ENCODE peak calls at places on chromosomes 3 and 15, in eight cellular contexts. One of them, this sample, is unnamed.

GRCh38 chr15:75598361-75598760 is 19.2 kb upstream of the PTPN9 start:
- DNase-seq in GM06990: no peak
- DNase-seq in pancreas: no peak
- DNase-seq in AG09319: no peak
- DNase-seq in upper lobe of right lung: no peak
- DNase-seq in GM12865: no peak
- DNase-seq in ovary: no peak
- DNase-seq in IMR-90: no peak
- DNase-seq in this sample: no peak

GRCh38 chr15:99264125-99264524 is 12.8 kb downstream of the LRRC28 start:
- DNase-seq in GM06990: no peak
- DNase-seq in pancreas: no peak
- DNase-seq in AG09319: no peak
- DNase-seq in upper lobe of right lung: no peak
- DNase-seq in GM12865: no peak
- DNase-seq in ovary: no peak
- DNase-seq in IMR-90: no peak
- DNase-seq in this sample: no peak

GRCh38 chr3:112358311-112358780 is 25.4 kb downstream of the CD200 start:
- DNase-seq in GM06990: no peak
- DNase-seq in pancreas: no peak
- DNase-seq in AG09319: no peak
- DNase-seq in upper lobe of right lung: no peak
- DNase-seq in GM12865: peak
- DNase-seq in ovary: no peak
- DNase-seq in IMR-90: peak
- DNase-seq in this sample: no peak

GRCh38 chr15:70627734-70628541 is 135.4 kb downstream of the UACA start:
- DNase-seq in GM06990: no peak
- DNase-seq in pancreas: no peak
- DNase-seq in AG09319: no peak
- DNase-seq in upper lobe of right lung: no peak
- DNase-seq in GM12865: no peak
- DNase-seq in ovary: no peak
- DNase-seq in IMR-90: no peak
- DNase-seq in this sample: no peak

GRCh38 chr3:131283862-131284261 is 97.7 kb upstream of the NUDT16 start:
- DNase-seq in GM06990: no peak
- DNase-seq in pancreas: peak
- DNase-seq in AG09319: no peak
- DNase-seq in upper lobe of right lung: no peak
- DNase-seq in GM12865: no peak
- DNase-seq in ovary: no peak
- DNase-seq in IMR-90: no peak
- DNase-seq in this sample: no peak

GRCh38 chr15:83010709-83011270 is 649 bp downstream of the C15orf40 start:
- DNase-seq in GM06990: no peak
- DNase-seq in pancreas: peak
- DNase-seq in AG09319: peak
- DNase-seq in upper lobe of right lung: peak
- DNase-seq in GM12865: peak
- DNase-seq in ovary: peak
- DNase-seq in IMR-90: peak
- DNase-seq in this sample: peak

GRCh38 chr3:126519506-126520455 is 2.2 kb upstream of the UROC1 start:
- DNase-seq in GM06990: no peak
- DNase-seq in pancreas: no peak
- DNase-seq in AG09319: no peak
- DNase-seq in upper lobe of right lung: peak
- DNase-seq in GM12865: no peak
- DNase-seq in ovary: no peak
- DNase-seq in IMR-90: no peak
- DNase-seq in this sample: no peak

GRCh38 chr3:45932112-45932511 is 11.2 kb upstream of the CXCR6 start:
- DNase-seq in GM06990: no peak
- DNase-seq in pancreas: no peak
- DNase-seq in AG09319: no peak
- DNase-seq in upper lobe of right lung: peak
- DNase-seq in GM12865: no peak
- DNase-seq in ovary: no peak
- DNase-seq in IMR-90: no peak
- DNase-seq in this sample: no peak

GRCh38 chr3:127312818-127313217 is 25.0 kb upstream of the PRR20G start:
- DNase-seq in GM06990: no peak
- DNase-seq in pancreas: no peak
- DNase-seq in AG09319: no peak
- DNase-seq in upper lobe of right lung: no peak
- DNase-seq in GM12865: no peak
- DNase-seq in ovary: no peak
- DNase-seq in IMR-90: no peak
- DNase-seq in this sample: no peak

GRCh38 chr15:55915221-55915620 is 78.2 kb downstream of the NEDD4 start:
- DNase-seq in GM06990: no peak
- DNase-seq in pancreas: no peak
- DNase-seq in AG09319: no peak
- DNase-seq in upper lobe of right lung: no peak
- DNase-seq in GM12865: no peak
- DNase-seq in ovary: no peak
- DNase-seq in IMR-90: no peak
- DNase-seq in this sample: no peak

GRCh38 chr3:168091299-168091852 is 4.3 kb downstream of the GOLIM4 start:
- DNase-seq in GM06990: no peak
- DNase-seq in pancreas: no peak
- DNase-seq in AG09319: no peak
- DNase-seq in upper lobe of right lung: no peak
- DNase-seq in GM12865: no peak
- DNase-seq in ovary: no peak
- DNase-seq in IMR-90: no peak
- DNase-seq in this sample: no peak

GRCh38 chr3:126515066-126515706 is 2.4 kb downstream of the UROC1 start:
- DNase-seq in GM06990: no peak
- DNase-seq in pancreas: no peak
- DNase-seq in AG09319: no peak
- DNase-seq in upper lobe of right lung: peak
- DNase-seq in GM12865: no peak
- DNase-seq in ovary: no peak
- DNase-seq in IMR-90: no peak
- DNase-seq in this sample: no peak

GRCh38 chr15:57866149-57866736 is 159.7 kb downstream of the POLR2M start:
- DNase-seq in GM06990: no peak
- DNase-seq in pancreas: peak
- DNase-seq in AG09319: no peak
- DNase-seq in upper lobe of right lung: peak
- DNase-seq in GM12865: peak
- DNase-seq in ovary: no peak
- DNase-seq in IMR-90: peak
- DNase-seq in this sample: peak

GRCh38 chr3:128079823-128080222 is 27.6 kb downstream of the SEC61A1 start:
- DNase-seq in GM06990: no peak
- DNase-seq in pancreas: no peak
- DNase-seq in AG09319: no peak
- DNase-seq in upper lobe of right lung: peak
- DNase-seq in GM12865: no peak
- DNase-seq in ovary: no peak
- DNase-seq in IMR-90: no peak
- DNase-seq in this sample: no peak

GRCh38 chr15:61831505-61831921 is 228.7 kb downstream of the VPS13C start:
- DNase-seq in GM06990: no peak
- DNase-seq in pancreas: no peak
- DNase-seq in AG09319: no peak
- DNase-seq in upper lobe of right lung: no peak
- DNase-seq in GM12865: no peak
- DNase-seq in ovary: no peak
- DNase-seq in IMR-90: no peak
- DNase-seq in this sample: no peak

GRCh38 chr15:31346367-31347066 is 19.9 kb downstream of the KLF13 start:
- DNase-seq in GM06990: no peak
- DNase-seq in pancreas: no peak
- DNase-seq in AG09319: no peak
- DNase-seq in upper lobe of right lung: peak
- DNase-seq in GM12865: peak
- DNase-seq in ovary: no peak
- DNase-seq in IMR-90: no peak
- DNase-seq in this sample: peak

GRCh38 chr3:113065336-113065735 is 74.6 kb downstream of the GTPBP8 start:
- DNase-seq in GM06990: no peak
- DNase-seq in pancreas: no peak
- DNase-seq in AG09319: no peak
- DNase-seq in upper lobe of right lung: no peak
- DNase-seq in GM12865: no peak
- DNase-seq in ovary: no peak
- DNase-seq in IMR-90: no peak
- DNase-seq in this sample: no peak

GRCh38 chr3:114775395-114775794 is 371.7 kb downstream of the ZBTB20 start:
- DNase-seq in GM06990: no peak
- DNase-seq in pancreas: no peak
- DNase-seq in AG09319: no peak
- DNase-seq in upper lobe of right lung: no peak
- DNase-seq in GM12865: no peak
- DNase-seq in ovary: no peak
- DNase-seq in IMR-90: peak
- DNase-seq in this sample: no peak

GRCh38 chr15:70212288-70212962 is 114.7 kb upstream of the TLE3 start:
- DNase-seq in GM06990: no peak
- DNase-seq in pancreas: no peak
- DNase-seq in AG09319: no peak
- DNase-seq in upper lobe of right lung: peak
- DNase-seq in GM12865: peak
- DNase-seq in ovary: no peak
- DNase-seq in IMR-90: no peak
- DNase-seq in this sample: no peak

GRCh38 chr3:141289228-141289772 is 57.7 kb downstream of the PXYLP1 start:
- DNase-seq in GM06990: no peak
- DNase-seq in pancreas: no peak
- DNase-seq in AG09319: no peak
- DNase-seq in upper lobe of right lung: no peak
- DNase-seq in GM12865: no peak
- DNase-seq in ovary: no peak
- DNase-seq in IMR-90: no peak
- DNase-seq in this sample: no peak

GRCh38 chr15:82871577-82872484 is 62.4 kb downstream of the WHAMM start:
- DNase-seq in GM06990: no peak
- DNase-seq in pancreas: no peak
- DNase-seq in AG09319: no peak
- DNase-seq in upper lobe of right lung: no peak
- DNase-seq in GM12865: no peak
- DNase-seq in ovary: no peak
- DNase-seq in IMR-90: no peak
- DNase-seq in this sample: no peak

DNA sequence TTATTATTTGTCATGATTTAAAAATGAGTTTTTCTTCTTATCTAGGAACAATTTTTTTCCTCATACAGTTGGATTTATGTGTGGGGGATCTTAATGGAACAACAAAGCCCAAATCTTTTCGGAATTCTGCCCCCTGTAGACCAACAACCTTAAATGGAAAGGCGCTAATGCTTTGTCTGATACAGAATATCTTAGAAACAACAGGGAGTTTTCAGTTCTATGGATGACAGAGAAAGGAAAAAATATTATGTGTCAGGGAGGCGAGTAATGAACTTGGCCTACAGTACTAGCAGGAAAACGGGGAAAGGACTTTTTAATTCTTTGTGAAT is 592 bp downstream of the MOBP start:
- DNase-seq in GM06990: no peak
- DNase-seq in pancreas: no peak
- DNase-seq in AG09319: no peak
- DNase-seq in upper lobe of right lung: no peak
- DNase-seq in GM12865: no peak
- DNase-seq in ovary: no peak
- DNase-seq in IMR-90: no peak
- DNase-seq in this sample: no peak
- TF ChIP-seq CTCF in GM06990: no peak
- TF ChIP-seq CTCF in pancreas: no peak
- TF ChIP-seq CTCF in AG09319: no peak
- TF ChIP-seq CTCF in upper lobe of right lung: no peak
- TF ChIP-seq CTCF in GM12865: no peak
- TF ChIP-seq CTCF in ovary: no peak
- TF ChIP-seq CTCF in IMR-90: no peak
- TF ChIP-seq CTCF in this sample: no peak

GRCh38 chr3:14602006-14602803 is 49.4 kb upstream of the CCDC174 start:
- DNase-seq in GM06990: no peak
- DNase-seq in pancreas: no peak
- DNase-seq in AG09319: no peak
- DNase-seq in upper lobe of right lung: no peak
- DNase-seq in GM12865: no peak
- DNase-seq in ovary: no peak
- DNase-seq in IMR-90: no peak
- DNase-seq in this sample: no peak
- TF ChIP-seq CTCF in GM06990: no peak
- TF ChIP-seq CTCF in pancreas: no peak
- TF ChIP-seq CTCF in AG09319: no peak
- TF ChIP-seq CTCF in upper lobe of right lung: no peak
- TF ChIP-seq CTCF in GM12865: no peak
- TF ChIP-seq CTCF in ovary: no peak
- TF ChIP-seq CTCF in IMR-90: no peak
- TF ChIP-seq CTCF in this sample: no peak

DNA sequence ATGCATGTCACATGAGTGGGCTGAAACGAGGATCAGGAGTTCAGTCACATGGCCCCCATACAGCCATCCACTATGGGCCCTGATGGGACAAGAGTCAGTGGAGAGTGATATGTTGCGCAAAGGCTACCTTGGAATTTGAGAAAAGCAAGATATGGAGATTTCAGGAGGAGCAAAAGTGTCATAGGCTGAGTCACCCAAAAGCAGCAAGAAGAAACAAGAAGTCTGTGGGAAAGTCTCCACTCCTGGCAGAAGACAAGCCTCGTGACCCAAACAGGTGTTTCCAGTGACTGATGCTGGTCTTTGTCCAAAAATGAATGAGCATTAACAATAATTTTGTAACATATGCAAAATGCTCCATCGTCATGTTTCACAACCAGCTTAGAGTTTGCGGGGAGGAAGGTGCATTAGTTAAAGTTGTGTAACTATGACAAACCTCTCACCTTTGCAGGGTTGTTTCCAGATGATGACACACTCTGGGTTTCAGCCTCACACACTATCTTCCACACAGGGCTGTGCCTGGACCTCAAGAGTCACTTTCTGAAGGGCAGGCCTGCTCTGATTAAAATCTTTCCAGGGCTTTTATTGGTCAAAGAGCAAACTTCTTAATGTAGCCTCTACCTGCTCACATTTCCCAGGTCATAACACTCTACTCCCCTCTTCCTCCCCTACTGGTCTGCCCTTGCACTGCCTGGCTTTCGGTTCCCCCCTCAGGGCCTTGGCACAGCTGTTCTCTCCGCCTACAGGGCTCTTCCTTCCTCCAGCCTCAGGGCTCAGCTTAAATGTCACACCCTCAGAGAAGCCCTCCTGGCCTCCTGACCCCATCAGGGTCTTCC is 3.9 kb upstream of the DNASE1L3 start:
- DNase-seq in GM06990: peak
- DNase-seq in pancreas: no peak
- DNase-seq in AG09319: no peak
- DNase-seq in upper lobe of right lung: peak
- DNase-seq in GM12865: peak
- DNase-seq in ovary: no peak
- DNase-seq in IMR-90: peak
- DNase-seq in this sample: peak
- TF ChIP-seq CTCF in GM06990: peak
- TF ChIP-seq CTCF in pancreas: no peak
- TF ChIP-seq CTCF in AG09319: no peak
- TF ChIP-seq CTCF in upper lobe of right lung: peak
- TF ChIP-seq CTCF in GM12865: peak
- TF ChIP-seq CTCF in ovary: no peak
- TF ChIP-seq CTCF in IMR-90: no peak
- TF ChIP-seq CTCF in this sample: peak

GRCh38 chr15:87758739-87759457 is 497.6 kb downstream of the NTRK3 start:
- DNase-seq in GM06990: no peak
- DNase-seq in pancreas: no peak
- DNase-seq in AG09319: no peak
- DNase-seq in upper lobe of right lung: no peak
- DNase-seq in GM12865: no peak
- DNase-seq in ovary: no peak
- DNase-seq in IMR-90: no peak
- DNase-seq in this sample: no peak
- TF ChIP-seq CTCF in GM06990: no peak
- TF ChIP-seq CTCF in pancreas: no peak
- TF ChIP-seq CTCF in AG09319: no peak
- TF ChIP-seq CTCF in upper lobe of right lung: no peak
- TF ChIP-seq CTCF in GM12865: no peak
- TF ChIP-seq CTCF in ovary: no peak
- TF ChIP-seq CTCF in IMR-90: no peak
- TF ChIP-seq CTCF in this sample: no peak

This sample was measured in GM12864.